ENCODE peak calls at places on chromosome 11, in four cellular contexts. Q is activated naive CD4-positive, alpha-beta T cell treated with anti-CD3 and anti-CD28 coated beads for 36 hours; N is ascending aorta; R is bronchial epithelial cell. X is an unnamed sample.

GRCh38 chr11:12218909-12219308 is 108.5 kb downstream of the MICAL2 start:
- DNase-seq in Q (no peak), R (no peak), N (no peak), X (no peak)

GRCh38 chr11:60848714-60849151 is 6.8 kb downstream of the CCDC86 start:
- DNase-seq in Q (no peak), N (no peak), R (no peak), X (no peak)

GRCh38 chr11:93939084-93939780 is 81.9 kb upstream of the HEPHL1 start:
- DNase-seq in N (no peak), Q (no peak), R (peak), X (no peak)

GRCh38 chr11:129208863-129209262 is 16.7 kb upstream of the ARHGAP32 start:
- DNase-seq in Q (no peak), R (no peak), N (no peak), X (no peak)

GRCh38 chr11:73236205-73236765 is 18.2 kb downstream of the P2RY2 start:
- DNase-seq in N (no peak), Q (no peak), R (peak), X (no peak)

GRCh38 chr11:122776546-122776945 is 61.8 kb upstream of the CRTAM start:
- DNase-seq in R (no peak), N (no peak), Q (no peak), X (no peak)

GRCh38 chr11:63567044-63567840 is 4.1 kb upstream of the PLAAT2 start:
- DNase-seq in Q (peak), N (no peak), R (peak), X (peak)

GRCh38 chr11:78425436-78425835 is 7.8 kb upstream of the GAB2 start:
- DNase-seq in N (no peak), R (no peak), Q (no peak), X (no peak)

GRCh38 chr11:63273685-63274084 is 30.3 kb upstream of the SLC22A25 start:
- DNase-seq in Q (no peak), N (no peak), R (no peak), X (no peak)

GRCh38 chr11:8683115-8683807 is 669 bp downstream of the RPL27A start:
- DNase-seq in R (no peak), N (no peak), Q (no peak), X (no peak)

GRCh38 chr11:107275632-107276031 is 182.0 kb downstream of the CWF19L2 start:
- DNase-seq in Q (no peak), R (peak), N (no peak), X (no peak)

GRCh38 chr11:47378836-47379170 is 456 bp upstream of the SPI1 start:
- DNase-seq in R (no peak), Q (no peak), N (no peak), X (no peak)

GRCh38 chr11:121452609-121453150 is at the start of gene SORL1-AS1:
- DNase-seq in R (peak), Q (peak), N (no peak), X (peak)

GRCh38 chr11:126194121-126194543 is 17.3 kb downstream of the RPUSD4 start:
- DNase-seq in R (peak), N (no peak), Q (peak), X (peak)

GRCh38 chr11:120212926-120213325 is 2.1 kb downstream of the OAF start:
- DNase-seq in N (no peak), R (no peak), Q (no peak), X (no peak)

GRCh38 chr11:18790820-18791174 is 801 bp downstream of the PTPN5 start:
- DNase-seq in N (no peak), R (no peak), Q (no peak), X (no peak)

GRCh38 chr11:72716291-72716690 is 35.9 kb downstream of the ARAP1 start:
- DNase-seq in Q (no peak), N (no peak), R (no peak), X (no peak)

GRCh38 chr11:74460481-74461154 is 6.7 kb downstream of the KCNE3 start:
- DNase-seq in N (no peak), Q (no peak), R (peak), X (no peak)

GRCh38 chr11:85098996-85099395 is 528.1 kb downstream of the DLG2 start:
- DNase-seq in Q (no peak), R (no peak), N (no peak), X (no peak)

GRCh38 chr11:36000616-36001190 is 56.8 kb downstream of the LDLRAD3 start:
- DNase-seq in R (peak), Q (no peak), N (no peak), X (no peak)

GRCh38 chr11:84817998-84818397 is 809.1 kb downstream of the DLG2 start:
- DNase-seq in N (no peak), Q (no peak), R (peak), X (no peak)

GRCh38 chr11:71204748-71205664 is 47.4 kb downstream of the SHANK2 start:
- DNase-seq in R (no peak), N (no peak), Q (no peak), X (no peak)

GRCh38 chr11:19597876-19598275 is 114.8 kb upstream of the NAV2 start:
- DNase-seq in Q (no peak), N (no peak), R (no peak), X (no peak)

GRCh38 chr11:72789493-72790131 is 4.2 kb downstream of the STARD10 start:
- DNase-seq in N (peak), R (peak), Q (no peak), X (no peak)

GRCh38 chr11:20770421-20770935 is 101.1 kb downstream of the NELL1 start:
- DNase-seq in Q (no peak), R (no peak), N (no peak), X (no peak)

GRCh38 chr11:67482275-67482735 is 521 bp upstream of the AIP start:
- DNase-seq in Q (no peak), R (no peak), N (no peak), X (peak)